ENCODE peak calls at places on chromosomes 13 and 19, in seven cellular contexts. One of them, this sample, is unnamed.
A peak's percentile ranks its signal among the peaks of the same experiment; 100 is the strongest.

GRCh38 chr19:55552620-55553019 is 7.3 kb upstream of the SBK3 start:
- DNase-seq in H1: no peak
- DNase-seq in heart right ventricle: no peak
- DNase-seq in osteoblast: peak; percentile 93
- DNase-seq in thoracic aorta: no peak
- DNase-seq in transverse colon: no peak
- DNase-seq in stomach: no peak
- DNase-seq in this sample: no peak

GRCh38 chr13:106314417-106314816 is 221.0 kb downstream of the EFNB2 start:
- DNase-seq in heart right ventricle: no peak
- DNase-seq in thoracic aorta: no peak
- DNase-seq in H1: no peak
- DNase-seq in transverse colon: no peak
- DNase-seq in stomach: no peak
- DNase-seq in osteoblast: peak; percentile 47
- DNase-seq in this sample: no peak

GRCh38 chr13:32253911-32254399 is 61.2 kb downstream of the ZAR1L start:
- DNase-seq in osteoblast: no peak
- DNase-seq in H1: no peak
- DNase-seq in transverse colon: no peak
- DNase-seq in stomach: peak; percentile 52
- DNase-seq in heart right ventricle: no peak
- DNase-seq in thoracic aorta: no peak
- DNase-seq in this sample: no peak

GRCh38 chr19:38557205-38557799 is 60.5 kb downstream of the MAP4K1 start:
- DNase-seq in transverse colon: peak; percentile 63
- DNase-seq in thoracic aorta: no peak
- DNase-seq in H1: no peak
- DNase-seq in heart right ventricle: no peak
- DNase-seq in osteoblast: peak; percentile 55
- DNase-seq in stomach: peak; percentile 29
- DNase-seq in this sample: no peak

GRCh38 chr19:48872884-48873475 is 759 bp downstream of the PPP1R15A start:
- DNase-seq in heart right ventricle: peak; percentile 72
- DNase-seq in transverse colon: peak; percentile 90
- DNase-seq in H1: peak; percentile 49
- DNase-seq in thoracic aorta: peak; percentile 86
- DNase-seq in stomach: peak; percentile 90
- DNase-seq in osteoblast: peak; percentile 95
- DNase-seq in this sample: peak; percentile 52

GRCh38 chr13:100773923-100774641 is 99.5 kb upstream of the TMTC4 start:
- DNase-seq in thoracic aorta: no peak
- DNase-seq in H1: no peak
- DNase-seq in transverse colon: no peak
- DNase-seq in stomach: no peak
- DNase-seq in osteoblast: no peak
- DNase-seq in heart right ventricle: no peak
- DNase-seq in this sample: no peak

GRCh38 chr13:94233401-94233800 is 246.1 kb downstream of the DCT start:
- DNase-seq in H1: no peak
- DNase-seq in transverse colon: no peak
- DNase-seq in heart right ventricle: no peak
- DNase-seq in thoracic aorta: no peak
- DNase-seq in stomach: no peak
- DNase-seq in osteoblast: peak; percentile 78
- DNase-seq in this sample: no peak

GRCh38 chr13:42218576-42218975 is 53.4 kb upstream of the AKAP11 start:
- DNase-seq in thoracic aorta: no peak
- DNase-seq in H1: no peak
- DNase-seq in transverse colon: no peak
- DNase-seq in heart right ventricle: no peak
- DNase-seq in osteoblast: no peak
- DNase-seq in stomach: no peak
- DNase-seq in this sample: no peak

GRCh38 chr13:38328699-38329098 is 21.0 kb upstream of the UFM1 start:
- DNase-seq in stomach: no peak
- DNase-seq in H1: no peak
- DNase-seq in transverse colon: no peak
- DNase-seq in heart right ventricle: no peak
- DNase-seq in osteoblast: no peak
- DNase-seq in thoracic aorta: no peak
- DNase-seq in this sample: no peak

GRCh38 chr13:44393391-44393790 is 19.8 kb downstream of the SERP2 start:
- DNase-seq in heart right ventricle: no peak
- DNase-seq in thoracic aorta: no peak
- DNase-seq in H1: no peak
- DNase-seq in transverse colon: peak; percentile 63
- DNase-seq in stomach: peak; percentile 62
- DNase-seq in osteoblast: no peak
- DNase-seq in this sample: no peak

GRCh38 chr13:79237981-79238380 is 168.1 kb downstream of the RBM26 start:
- DNase-seq in thoracic aorta: no peak
- DNase-seq in heart right ventricle: no peak
- DNase-seq in stomach: no peak
- DNase-seq in transverse colon: no peak
- DNase-seq in osteoblast: no peak
- DNase-seq in H1: no peak
- DNase-seq in this sample: no peak

GRCh38 chr13:67227131-67227983 is 2.8 kb downstream of the PCDH9 start:
- DNase-seq in H1: no peak
- DNase-seq in heart right ventricle: no peak
- DNase-seq in transverse colon: no peak
- DNase-seq in osteoblast: no peak
- DNase-seq in stomach: no peak
- DNase-seq in thoracic aorta: no peak
- DNase-seq in this sample: no peak

GRCh38 chr13:78979349-78979748 is 320.4 kb upstream of the OBI1 start:
- DNase-seq in thoracic aorta: no peak
- DNase-seq in osteoblast: no peak
- DNase-seq in stomach: no peak
- DNase-seq in heart right ventricle: no peak
- DNase-seq in H1: no peak
- DNase-seq in transverse colon: no peak
- DNase-seq in this sample: no peak

GRCh38 chr13:41352935-41353801 is 42.1 kb downstream of the NAA16 start:
- DNase-seq in heart right ventricle: no peak
- DNase-seq in thoracic aorta: no peak
- DNase-seq in stomach: no peak
- DNase-seq in H1: no peak
- DNase-seq in osteoblast: no peak
- DNase-seq in transverse colon: no peak
- DNase-seq in this sample: no peak

GRCh38 chr19:46349311-46349993 is 2.6 kb downstream of the PPP5C start:
- DNase-seq in stomach: no peak
- DNase-seq in transverse colon: no peak
- DNase-seq in H1: no peak
- DNase-seq in heart right ventricle: no peak
- DNase-seq in osteoblast: peak; percentile 76
- DNase-seq in thoracic aorta: no peak
- DNase-seq in this sample: no peak

GRCh38 chr19:3595521-3596061 is 10.3 kb downstream of the GIPC3 start:
- DNase-seq in stomach: no peak
- DNase-seq in osteoblast: no peak
- DNase-seq in heart right ventricle: no peak
- DNase-seq in H1: no peak
- DNase-seq in thoracic aorta: no peak
- DNase-seq in transverse colon: no peak
- DNase-seq in this sample: no peak

GRCh38 chr13:35512271-35512920 is 35.9 kb upstream of the MAB21L1 start:
- DNase-seq in thoracic aorta: no peak
- DNase-seq in osteoblast: peak; percentile 83
- DNase-seq in transverse colon: no peak
- DNase-seq in stomach: no peak
- DNase-seq in H1: no peak
- DNase-seq in heart right ventricle: no peak
- DNase-seq in this sample: no peak

GRCh38 chr19:45824041-45824471 is 8.9 kb upstream of the RSPH6A start:
- DNase-seq in transverse colon: no peak
- DNase-seq in osteoblast: peak; percentile 62
- DNase-seq in stomach: peak; percentile 71
- DNase-seq in heart right ventricle: no peak
- DNase-seq in H1: no peak
- DNase-seq in thoracic aorta: no peak
- DNase-seq in this sample: no peak

GRCh38 chr19:40419066-40419612 is 6.0 kb upstream of the PRX start:
- DNase-seq in thoracic aorta: no peak
- DNase-seq in transverse colon: no peak
- DNase-seq in stomach: no peak
- DNase-seq in heart right ventricle: no peak
- DNase-seq in osteoblast: no peak
- DNase-seq in H1: no peak
- DNase-seq in this sample: no peak

GRCh38 chr13:37775871-37776270 is 93.7 kb downstream of the TRPC4 start:
- DNase-seq in heart right ventricle: no peak
- DNase-seq in osteoblast: no peak
- DNase-seq in H1: no peak
- DNase-seq in thoracic aorta: no peak
- DNase-seq in transverse colon: no peak
- DNase-seq in stomach: no peak
- DNase-seq in this sample: no peak

GRCh38 chr19:49403404-49404187 is 15.5 kb downstream of the KASH5 start:
- DNase-seq in thoracic aorta: no peak
- DNase-seq in heart right ventricle: no peak
- DNase-seq in H1: peak; percentile 49
- DNase-seq in stomach: no peak
- DNase-seq in transverse colon: no peak
- DNase-seq in osteoblast: peak; percentile 61
- DNase-seq in this sample: no peak

GRCh38 chr13:51425410-51426042 is 27.3 kb downstream of the INTS6 start:
- DNase-seq in heart right ventricle: no peak
- DNase-seq in osteoblast: peak; percentile 38
- DNase-seq in H1: no peak
- DNase-seq in stomach: no peak
- DNase-seq in thoracic aorta: no peak
- DNase-seq in transverse colon: no peak
- DNase-seq in this sample: no peak

GRCh38 chr19:14369399-14370168 is 11.7 kb upstream of the ADGRE5 start:
- DNase-seq in transverse colon: peak; percentile 50
- DNase-seq in stomach: no peak
- DNase-seq in H1: no peak
- DNase-seq in thoracic aorta: no peak
- DNase-seq in heart right ventricle: no peak
- DNase-seq in osteoblast: no peak
- DNase-seq in this sample: no peak

GRCh38 chr19:19550454-19550842 is 12.4 kb downstream of the CILP2 start:
- DNase-seq in thoracic aorta: no peak
- DNase-seq in osteoblast: peak; percentile 93
- DNase-seq in stomach: no peak
- DNase-seq in H1: no peak
- DNase-seq in heart right ventricle: no peak
- DNase-seq in transverse colon: no peak
- DNase-seq in this sample: no peak

GRCh38 chr19:19550972-19551861 is 13.2 kb downstream of the CILP2 start:
- DNase-seq in osteoblast: peak; percentile 82
- DNase-seq in transverse colon: no peak
- DNase-seq in heart right ventricle: no peak
- DNase-seq in H1: no peak
- DNase-seq in thoracic aorta: no peak
- DNase-seq in stomach: no peak
- DNase-seq in this sample: no peak

GRCh38 chr19:19549804-19550453 is 11.9 kb downstream of the CILP2 start:
- DNase-seq in thoracic aorta: no peak
- DNase-seq in H1: no peak
- DNase-seq in transverse colon: no peak
- DNase-seq in heart right ventricle: no peak
- DNase-seq in stomach: no peak
- DNase-seq in osteoblast: peak; percentile 80
- DNase-seq in this sample: no peak

GRCh38 chr19:19547674-19548345 is 9.7 kb downstream of the CILP2 start:
- DNase-seq in stomach: no peak
- DNase-seq in transverse colon: no peak
- DNase-seq in osteoblast: peak; percentile 87
- DNase-seq in H1: no peak
- DNase-seq in heart right ventricle: peak; percentile 42
- DNase-seq in thoracic aorta: no peak
- DNase-seq in this sample: no peak

GRCh38 chr19:19548915-19549537 is 11.0 kb downstream of the CILP2 start:
- DNase-seq in transverse colon: no peak
- DNase-seq in heart right ventricle: no peak
- DNase-seq in osteoblast: peak; percentile 77
- DNase-seq in stomach: no peak
- DNase-seq in thoracic aorta: no peak
- DNase-seq in H1: no peak
- DNase-seq in this sample: no peak
- H3K27ac ChIP-seq in transverse colon: no peak overlapping the region
- H3K27ac ChIP-seq in heart right ventricle: no peak overlapping the region
- H3K27ac ChIP-seq in osteoblast: no peak overlapping the region
- H3K27ac ChIP-seq in stomach: no peak overlapping the region
- H3K27ac ChIP-seq in thoracic aorta: no peak overlapping the region
- H3K27ac ChIP-seq in H1: no peak overlapping the region
- H3K27ac ChIP-seq in this sample: no peak overlapping the region

DNA sequence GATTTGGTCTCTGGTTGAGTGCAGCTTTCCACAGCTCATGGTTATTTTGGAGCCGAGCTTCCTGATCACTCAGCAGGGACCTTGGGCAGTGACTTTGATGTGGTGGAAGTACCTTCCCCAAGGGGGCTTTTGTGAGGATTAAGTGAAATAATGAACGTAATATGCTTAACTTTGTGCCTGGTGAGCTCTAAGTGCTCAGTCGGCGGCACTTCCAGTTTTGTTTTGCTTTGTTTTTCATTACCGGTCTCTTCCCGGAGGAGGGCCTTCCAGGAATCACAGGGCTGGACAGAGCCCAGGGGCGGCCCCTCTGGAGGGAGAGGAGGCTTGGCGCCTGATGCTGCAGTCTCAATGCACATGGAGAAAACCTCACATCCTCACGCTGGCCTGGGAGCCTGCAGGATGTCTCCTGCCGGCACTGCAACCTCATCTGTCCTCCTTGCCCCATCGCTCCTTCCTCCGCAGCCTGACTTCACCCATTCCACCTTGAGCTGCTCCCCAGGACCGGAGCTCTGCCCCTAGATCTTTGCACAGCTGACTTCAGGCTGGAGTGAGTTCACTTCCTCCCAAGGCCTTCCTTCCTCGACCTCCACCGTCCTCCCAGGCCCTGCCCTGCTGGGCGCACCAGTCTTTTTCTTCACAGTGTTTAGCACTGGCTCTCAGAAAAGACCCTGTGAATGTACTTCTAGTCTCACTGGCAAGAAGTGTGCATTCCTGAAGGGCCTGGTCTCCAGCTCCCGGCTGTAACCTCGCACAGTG is 1.6 kb downstream of the PLEKHF1 start:
- DNase-seq in thoracic aorta: no peak
- DNase-seq in osteoblast: peak; percentile 93
- DNase-seq in H1: no peak
- DNase-seq in stomach: peak; percentile 54
- DNase-seq in transverse colon: peak; percentile 55
- DNase-seq in heart right ventricle: peak; percentile 74
- DNase-seq in this sample: no peak
- H3K4me1 ChIP-seq in thoracic aorta: peaks cover 81% of the 10 kb centered on the region
- H3K4me1 ChIP-seq in osteoblast: peaks cover 56% of the 10 kb centered on the region
- H3K4me1 ChIP-seq in H1: peaks cover 19% of the 10 kb centered on the region
- H3K4me1 ChIP-seq in stomach: peaks cover 94% of the 10 kb centered on the region
- H3K4me1 ChIP-seq in transverse colon: peaks cover 31% of the 10 kb centered on the region
- H3K4me1 ChIP-seq in heart right ventricle: peaks cover 68% of the 10 kb centered on the region
- H3K4me1 ChIP-seq in this sample: peaks cover 100% of the 10 kb centered on the region

GRCh38 chr13:45393941-45394570 is 24.1 kb downstream of the SLC25A30 start:
- DNase-seq in thoracic aorta: no peak
- DNase-seq in heart right ventricle: no peak
- DNase-seq in stomach: peak; percentile 48
- DNase-seq in H1: no peak
- DNase-seq in transverse colon: peak; percentile 41
- DNase-seq in osteoblast: peak; percentile 87
- DNase-seq in this sample: no peak
- TF ChIP-seq CTCF in thoracic aorta: peak; percentile 53
- TF ChIP-seq CTCF in heart right ventricle: peak; percentile 4
- TF ChIP-seq CTCF in stomach: no peak
- TF ChIP-seq CTCF in H1: peak; percentile 66
- TF ChIP-seq CTCF in transverse colon: peak; percentile 58
- TF ChIP-seq CTCF in osteoblast: peak; percentile 49
- TF ChIP-seq CTCF in this sample: no peak

GRCh38 chr13:102800145-102801041 is 1.5 kb downstream of the BIVM start:
- DNase-seq in osteoblast: peak; percentile 98
- DNase-seq in transverse colon: peak; percentile 87
- DNase-seq in H1: no peak
- DNase-seq in heart right ventricle: peak; percentile 88
- DNase-seq in stomach: peak; percentile 83
- DNase-seq in thoracic aorta: no peak
- DNase-seq in this sample: peak; percentile 3
- H3K27ac ChIP-seq in osteoblast: peak overlapping the region; percentile 54
- H3K27ac ChIP-seq in transverse colon: peak overlapping the region; percentile 84
- H3K27ac ChIP-seq in H1: no peak overlapping the region
- H3K27ac ChIP-seq in heart right ventricle: peak overlapping the region; percentile 90
- H3K27ac ChIP-seq in stomach: peak overlapping the region; percentile 87
- H3K27ac ChIP-seq in thoracic aorta: peak overlapping the region; percentile 71
- H3K27ac ChIP-seq in this sample: peak overlapping the region; percentile 89

This sample was measured in esophagus squamous epithelium.